ENCODE peak calls at places on chromosomes 11 and 22, in six cellular contexts. Q is K562, W is HepG2, Z is GM12878, V is upper lobe of left lung, H is A549. N is an unnamed sample.

GRCh38 chr11:76719281-76719680 is 48.7 kb upstream of the LRRC32 start:
- ATAC-seq in Q (no peak), W (no peak), Z (no peak), V (no peak), H (no peak), N (no peak)

GRCh38 chr11:73423506-73423905 is 47.3 kb downstream of the RELT start:
- ATAC-seq in Q (no peak), W (no peak), Z (no peak), V (no peak), H (no peak), N (no peak)

GRCh38 chr11:116861539-116861938 is 24.1 kb upstream of the APOA1 start:
- ATAC-seq in Q (no peak), W (no peak), Z (no peak), V (no peak), H (no peak), N (no peak)

GRCh38 chr22:41425704-41426365 is 20.8 kb downstream of the TOB2 start:
- ATAC-seq in Q (no peak), W (no peak), Z (peak), V (peak), H (peak), N (no peak)

GRCh38 chr11:726278-726915 is 20.4 kb downstream of the EPS8L2 start:
- ATAC-seq in Q (peak), W (no peak), Z (peak), V (no peak), H (no peak), N (no peak)

GRCh38 chr11:128190312-128190711 is 397.0 kb downstream of the ETS1 start:
- ATAC-seq in Q (no peak), W (no peak), Z (no peak), V (no peak), H (no peak), N (no peak)

GRCh38 chr11:15309296-15309695 is 194.6 kb downstream of the INSC start:
- ATAC-seq in Q (no peak), W (no peak), Z (no peak), V (no peak), H (no peak), N (no peak)

GRCh38 chr22:50252081-50253045 is 1.3 kb upstream of the HDAC10 start:
- ATAC-seq in Q (peak), W (peak), Z (peak), V (peak), H (peak), N (peak)

GRCh38 chr22:36055376-36056310 is 27.0 kb upstream of the RBFOX2 start:
- ATAC-seq in Q (no peak), W (no peak), Z (no peak), V (no peak), H (no peak), N (no peak)

GRCh38 chr11:215581-216037 is 8.1 kb downstream of the RIC8A start:
- ATAC-seq in Q (peak), W (peak), Z (no peak), V (no peak), H (peak), N (no peak)

DNA sequence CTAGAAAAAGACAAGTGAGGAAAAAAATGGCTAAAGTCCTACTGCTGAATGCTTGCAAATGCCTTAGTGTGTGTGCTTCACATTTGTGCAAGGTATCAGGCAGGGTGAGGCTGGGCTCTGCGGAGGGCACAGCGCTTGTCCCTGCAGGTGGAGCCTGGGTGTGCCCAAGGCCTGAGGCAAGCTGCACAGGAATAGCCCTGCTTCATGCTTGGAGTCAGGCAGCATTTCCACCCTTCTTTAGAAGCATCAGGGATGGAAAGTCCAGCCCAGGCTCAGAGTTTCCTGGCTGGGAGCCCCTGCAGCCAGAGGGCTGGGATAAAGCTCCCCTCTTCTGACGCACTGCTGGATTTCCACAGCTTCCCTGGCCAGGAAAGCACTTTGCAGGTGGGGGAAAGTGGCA is 63.5 kb downstream of the GALNT18 start:
- ATAC-seq in Q (no peak), W (no peak), Z (no peak), V (peak), H (no peak), N (no peak)
- H3K27ac ChIP-seq in Q (no peak), W (no peak), Z (no peak), V (peak), H (no peak), N (no peak)

GRCh38 chr22:20399866-20400605 is 6.1 kb downstream of the ZNF74 start:
- ATAC-seq in Q (no peak), W (no peak), Z (no peak), V (no peak), H (no peak), N (no peak)
- TF ChIP-seq POLR2A in Q (no peak), W (no peak), Z (no peak), V (no peak), H (no peak), N (no peak)

GRCh38 chr11:72102946-72103753 is at the start of gene LAMTOR1:
- ATAC-seq in Q (peak), W (peak), Z (peak), V (peak), H (peak), N (peak)
- TF ChIP-seq EP300 in Q (no peak), W (no peak), Z (peak), V (peak), H (no peak), N (no peak)

GRCh38 chr11:82995754-82996398 is 75.8 kb downstream of the RAB30 start:
- ATAC-seq in Q (no peak), W (no peak), Z (peak), V (no peak), H (no peak), N (peak)
- H3K27ac ChIP-seq in Q (no peak), W (no peak), Z (peak), V (no peak), H (no peak), N (peak)

GRCh38 chr11:16605971-16606783 is 132.3 kb upstream of the C11orf58 start:
- ATAC-seq in Q (peak), W (peak), Z (peak), V (peak), H (peak), N (peak)
- TF ChIP-seq POLR2A in Q (no peak), W (no peak), Z (no peak), V (no peak), H (no peak), N (no peak)

DNA sequence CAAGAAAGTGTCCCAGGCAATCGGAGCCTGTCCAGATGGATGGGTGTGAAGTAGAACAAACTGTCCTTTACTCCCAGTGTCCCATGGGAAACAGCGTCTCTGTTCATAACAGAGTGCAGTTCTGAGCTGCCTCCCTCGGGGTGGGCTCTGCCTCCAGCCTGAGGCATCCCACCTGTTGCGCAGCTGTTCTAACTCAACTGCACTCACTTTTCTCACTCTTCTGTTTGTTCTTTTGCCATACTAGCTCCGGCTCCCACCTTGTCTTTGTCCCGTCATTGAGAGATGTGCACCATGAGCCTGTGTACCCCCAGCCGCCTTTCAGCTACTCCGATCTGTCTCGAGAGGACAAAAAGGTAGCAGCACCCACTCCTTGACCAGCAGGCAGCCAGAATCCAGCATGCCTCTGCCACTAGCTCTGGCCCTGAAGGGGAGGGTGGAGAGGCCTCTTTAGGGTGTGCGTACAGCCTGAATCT is 20.7 kb upstream of the CDC42EP2 start:
- ATAC-seq in Q (no peak), W (no peak), Z (no peak), V (no peak), H (no peak), N (peak)
- TF ChIP-seq EP300 in Q (no peak), W (no peak), Z (no peak), V (peak), H (no peak), N (no peak)

DNA sequence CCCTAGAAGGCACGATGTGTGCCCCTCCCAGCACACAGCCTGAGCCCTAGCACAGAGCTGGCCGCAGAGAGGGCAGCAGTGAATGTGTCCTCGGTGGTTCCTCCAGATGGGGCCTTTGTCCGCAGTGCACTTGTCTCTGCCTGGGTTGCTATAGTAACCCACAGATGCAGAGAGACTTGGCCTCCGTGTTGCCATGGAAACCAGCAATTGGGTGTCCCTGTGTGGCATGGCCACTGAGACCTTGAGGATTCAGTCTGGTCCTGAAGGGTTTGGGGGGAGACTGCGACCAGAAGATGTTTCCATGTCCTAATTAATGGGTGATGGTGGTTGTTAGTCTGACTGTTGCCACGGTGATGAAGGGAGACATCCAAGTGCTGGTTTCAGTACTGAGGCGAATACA is 42.6 kb upstream of the TUB start:
- ATAC-seq in Q (peak), W (no peak), Z (no peak), V (no peak), H (no peak), N (no peak)
- H3K27ac ChIP-seq in Q (no peak), W (no peak), Z (no peak), V (no peak), H (no peak), N (no peak)

DNA sequence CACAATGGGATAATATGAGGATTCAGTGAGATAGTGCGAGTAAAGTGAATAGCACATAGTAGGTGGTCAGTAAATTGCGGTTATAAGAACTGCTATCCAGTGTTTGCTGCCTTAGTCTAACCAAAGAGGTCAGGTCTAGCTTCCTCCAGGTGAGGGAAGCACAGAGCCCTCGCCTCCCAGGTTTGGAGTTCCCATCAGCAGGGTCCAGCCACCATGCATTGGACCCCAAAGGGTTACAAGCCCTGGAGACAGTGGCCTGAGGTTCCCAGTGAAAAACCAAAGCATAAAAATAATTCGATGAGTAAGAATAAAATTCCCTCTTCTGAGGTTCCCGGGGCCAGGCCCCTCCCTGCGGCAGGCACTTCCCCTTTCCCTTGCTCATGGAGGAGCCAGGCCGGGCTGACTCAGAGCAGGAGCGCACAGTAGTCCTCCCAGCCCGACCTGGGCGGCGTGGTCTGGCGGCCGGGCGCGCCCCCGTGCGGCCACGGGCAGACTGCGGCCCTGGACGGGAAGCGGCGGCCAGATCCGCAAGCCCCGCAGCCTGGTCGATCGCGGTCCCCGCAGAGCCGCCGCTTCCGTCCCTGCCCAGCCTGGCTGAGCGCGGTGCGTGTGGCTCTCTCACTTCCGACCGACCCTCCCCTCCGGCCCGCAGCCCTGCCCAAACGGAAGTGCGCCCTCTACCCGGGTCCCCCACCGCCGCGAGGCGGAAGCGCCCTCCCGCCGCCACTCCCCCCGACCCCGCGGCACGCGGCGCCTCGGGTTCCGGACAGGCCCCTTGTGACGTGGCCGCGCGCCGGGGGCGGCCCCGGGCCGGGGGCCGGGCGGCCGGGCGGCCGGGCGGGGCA is at the start of gene SLC39A13:
- ATAC-seq in Q (peak), W (peak), Z (peak), V (peak), H (peak), N (peak)
- TF ChIP-seq POLR2A in Q (peak), W (peak), Z (peak), V (no peak), H (peak), N (peak)